ENCODE peak calls at places on chromosomes 5 and 9, in four cellular contexts. One of them, this sample, is unnamed.

GRCh38 chr9:131865446-131866195 is 125.7 kb upstream of the RAPGEF1 start:
- DNase-seq in suprapubic skin: no peak
- DNase-seq in uterus: no peak
- DNase-seq in stomach: no peak
- DNase-seq in this sample: no peak

GRCh38 chr5:157955541-157956172 is 96.7 kb upstream of the CLINT1 start:
- DNase-seq in suprapubic skin: no peak
- DNase-seq in uterus: no peak
- DNase-seq in stomach: no peak
- DNase-seq in this sample: no peak

GRCh38 chr9:86043999-86044398 is 55.4 kb downstream of the GOLM1 start:
- DNase-seq in suprapubic skin: peak; percentile 12
- DNase-seq in uterus: no peak
- DNase-seq in stomach: no peak
- DNase-seq in this sample: no peak

GRCh38 chr5:162196351-162196750 is 128.8 kb downstream of the GABRG2 start:
- DNase-seq in suprapubic skin: no peak
- DNase-seq in uterus: no peak
- DNase-seq in stomach: no peak
- DNase-seq in this sample: no peak

GRCh38 chr5:9194509-9194908 is 351.4 kb downstream of the SEMA5A start:
- DNase-seq in suprapubic skin: no peak
- DNase-seq in uterus: no peak
- DNase-seq in stomach: no peak
- DNase-seq in this sample: no peak

GRCh38 chr9:122053056-122053455 is 40.1 kb downstream of the TTLL11 start:
- DNase-seq in suprapubic skin: no peak
- DNase-seq in uterus: no peak
- DNase-seq in stomach: no peak
- DNase-seq in this sample: no peak

GRCh38 chr5:54985301-54986268 is at the start of gene ESM1:
- DNase-seq in suprapubic skin: no peak
- DNase-seq in uterus: no peak
- DNase-seq in stomach: no peak
- DNase-seq in this sample: no peak

GRCh38 chr9:88991066-88992030 is at the start of gene S1PR3:
- DNase-seq in suprapubic skin: no peak
- DNase-seq in uterus: peak; percentile 70
- DNase-seq in stomach: peak; percentile 64
- DNase-seq in this sample: peak; percentile 73

GRCh38 chr9:90999425-91000397 is 198.1 kb downstream of the SYK start:
- DNase-seq in suprapubic skin: no peak
- DNase-seq in uterus: no peak
- DNase-seq in stomach: no peak
- DNase-seq in this sample: no peak

GRCh38 chr9:128113526-128114325 is 13.8 kb downstream of the PTGES2 start:
- DNase-seq in suprapubic skin: no peak
- DNase-seq in uterus: no peak
- DNase-seq in stomach: peak; percentile 28
- DNase-seq in this sample: no peak

GRCh38 chr5:126274396-126274795 is 148.8 kb upstream of the GRAMD2B start:
- DNase-seq in suprapubic skin: no peak
- DNase-seq in uterus: no peak
- DNase-seq in stomach: no peak
- DNase-seq in this sample: no peak

GRCh38 chr5:107108111-107108510 is 562.6 kb downstream of the EFNA5 start:
- DNase-seq in suprapubic skin: no peak
- DNase-seq in uterus: no peak
- DNase-seq in stomach: no peak
- DNase-seq in this sample: no peak

GRCh38 chr9:131641618-131642495 is 96.5 kb downstream of the PRRT1B start:
- DNase-seq in suprapubic skin: no peak
- DNase-seq in uterus: peak; percentile 44
- DNase-seq in stomach: no peak
- DNase-seq in this sample: no peak

GRCh38 chr9:81874926-81875325 is 53.3 kb upstream of the SPATA31D4 start:
- DNase-seq in suprapubic skin: no peak
- DNase-seq in uterus: no peak
- DNase-seq in stomach: no peak
- DNase-seq in this sample: no peak

GRCh38 chr5:16497546-16497945 is 31.9 kb upstream of the ZNF622 start:
- DNase-seq in suprapubic skin: no peak
- DNase-seq in uterus: no peak
- DNase-seq in stomach: no peak
- DNase-seq in this sample: no peak

GRCh38 chr5:9519537-9519936 is 26.3 kb downstream of the SEMA5A start:
- DNase-seq in suprapubic skin: no peak
- DNase-seq in uterus: peak; percentile 42
- DNase-seq in stomach: no peak
- DNase-seq in this sample: no peak

GRCh38 chr9:74952281-74953151 is at the start of gene C9orf40:
- DNase-seq in suprapubic skin: peak; percentile 93
- DNase-seq in uterus: peak; percentile 86
- DNase-seq in stomach: peak; percentile 91
- DNase-seq in this sample: peak; percentile 93

GRCh38 chr5:33321026-33321425 is 119.7 kb upstream of the TARS1 start:
- DNase-seq in suprapubic skin: no peak
- DNase-seq in uterus: peak; percentile 82
- DNase-seq in stomach: no peak
- DNase-seq in this sample: no peak

GRCh38 chr5:173001229-173001841 is 17.8 kb downstream of the ATP6V0E1 start:
- DNase-seq in suprapubic skin: no peak
- DNase-seq in uterus: no peak
- DNase-seq in stomach: no peak
- DNase-seq in this sample: no peak

GRCh38 chr5:20445326-20445860 is 457.4 kb upstream of the CDH18 start:
- DNase-seq in suprapubic skin: no peak
- DNase-seq in uterus: no peak
- DNase-seq in stomach: no peak
- DNase-seq in this sample: no peak

GRCh38 chr5:58156977-58157701 is 302.7 kb downstream of the PLK2 start:
- DNase-seq in suprapubic skin: no peak
- DNase-seq in uterus: no peak
- DNase-seq in stomach: no peak
- DNase-seq in this sample: no peak

GRCh38 chr5:174306345-174307030 is 261.0 kb downstream of the NSG2 start:
- DNase-seq in suprapubic skin: no peak
- DNase-seq in uterus: no peak
- DNase-seq in stomach: no peak
- DNase-seq in this sample: peak; percentile 51

GRCh38 chr5:127206320-127207113 is 84.1 kb upstream of the MEGF10 start:
- DNase-seq in suprapubic skin: no peak
- DNase-seq in uterus: no peak
- DNase-seq in stomach: no peak
- DNase-seq in this sample: no peak

GRCh38 chr5:167208911-167209310 is 1082.5 kb upstream of the WWC1 start:
- DNase-seq in suprapubic skin: no peak
- DNase-seq in uterus: no peak
- DNase-seq in stomach: no peak
- DNase-seq in this sample: no peak

DNA sequence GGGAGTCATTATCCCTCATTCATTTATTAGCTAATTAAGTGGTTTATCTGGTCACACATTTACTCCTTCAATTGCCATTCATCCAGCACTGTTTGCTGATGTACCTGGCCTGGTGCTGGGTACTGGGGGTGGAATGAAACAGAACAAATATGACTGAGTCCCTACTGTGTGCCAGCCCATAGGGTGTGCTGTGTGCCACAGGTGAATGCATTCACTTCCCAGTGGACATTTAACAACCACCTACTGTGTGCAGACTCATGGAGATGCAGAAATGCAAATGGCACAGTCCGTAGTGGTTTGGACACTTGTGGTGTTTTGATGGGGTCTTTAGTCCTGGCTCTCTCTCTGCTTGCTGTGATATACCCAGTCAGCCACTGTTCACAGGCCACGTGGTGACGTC is 10.5 kb downstream of the NEK6 start:
- DNase-seq in suprapubic skin: no peak
- DNase-seq in uterus: no peak
- DNase-seq in stomach: no peak
- DNase-seq in this sample: no peak
- TF ChIP-seq CTCF in suprapubic skin: no peak
- TF ChIP-seq CTCF in uterus: no peak
- TF ChIP-seq CTCF in stomach: no peak
- TF ChIP-seq CTCF in this sample: no peak

GRCh38 chr5:141039517-141039916 is 11.7 kb upstream of the PCDHB1 start:
- DNase-seq in suprapubic skin: no peak
- DNase-seq in uterus: no peak
- DNase-seq in stomach: no peak
- DNase-seq in this sample: no peak

GRCh38 chr5:141041427-141041785 is 9.8 kb upstream of the PCDHB1 start:
- DNase-seq in suprapubic skin: no peak
- DNase-seq in uterus: no peak
- DNase-seq in stomach: no peak
- DNase-seq in this sample: no peak

GRCh38 chr5:141040763-141041426 is 10.3 kb upstream of the PCDHB1 start:
- DNase-seq in suprapubic skin: peak; percentile 94
- DNase-seq in uterus: peak; percentile 95
- DNase-seq in stomach: peak; percentile 86
- DNase-seq in this sample: peak; percentile 98

GRCh38 chr5:141039061-141039460 is 12.1 kb upstream of the PCDHB1 start:
- DNase-seq in suprapubic skin: no peak
- DNase-seq in uterus: no peak
- DNase-seq in stomach: no peak
- DNase-seq in this sample: no peak

GRCh38 chr5:141040093-141040762 is 10.9 kb upstream of the PCDHB1 start:
- DNase-seq in suprapubic skin: no peak
- DNase-seq in uterus: peak; percentile 20
- DNase-seq in stomach: no peak
- DNase-seq in this sample: peak; percentile 76
- TF ChIP-seq CTCF in suprapubic skin: peak; percentile 23
- TF ChIP-seq CTCF in uterus: peak; percentile 35
- TF ChIP-seq CTCF in stomach: no peak
- TF ChIP-seq CTCF in this sample: peak; percentile 94

DNA sequence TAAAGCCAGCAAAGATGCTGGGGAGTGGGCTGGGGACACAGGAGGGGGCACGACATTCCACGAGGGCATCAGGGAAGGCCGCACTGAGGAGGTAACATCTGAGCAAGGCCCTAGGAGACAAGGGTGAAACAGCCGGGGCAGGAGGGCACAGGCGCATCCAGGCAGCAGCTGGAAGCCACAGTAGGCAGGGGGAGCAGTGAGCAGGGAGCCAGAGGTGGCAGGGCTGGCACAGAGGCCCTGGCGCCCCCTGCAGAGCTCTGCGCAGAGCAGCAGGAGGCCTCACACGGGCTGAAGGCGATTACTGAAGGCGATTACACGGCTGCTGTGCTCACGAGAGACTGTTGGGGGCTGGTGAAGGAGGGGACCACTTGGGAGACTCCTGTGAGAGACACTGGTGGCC is 15.4 kb downstream of the LMAN2 start:
- DNase-seq in suprapubic skin: no peak
- DNase-seq in uterus: no peak
- DNase-seq in stomach: no peak
- DNase-seq in this sample: no peak
- TF ChIP-seq CTCF in suprapubic skin: no peak
- TF ChIP-seq CTCF in uterus: no peak
- TF ChIP-seq CTCF in stomach: no peak
- TF ChIP-seq CTCF in this sample: peak; percentile 41

DNA sequence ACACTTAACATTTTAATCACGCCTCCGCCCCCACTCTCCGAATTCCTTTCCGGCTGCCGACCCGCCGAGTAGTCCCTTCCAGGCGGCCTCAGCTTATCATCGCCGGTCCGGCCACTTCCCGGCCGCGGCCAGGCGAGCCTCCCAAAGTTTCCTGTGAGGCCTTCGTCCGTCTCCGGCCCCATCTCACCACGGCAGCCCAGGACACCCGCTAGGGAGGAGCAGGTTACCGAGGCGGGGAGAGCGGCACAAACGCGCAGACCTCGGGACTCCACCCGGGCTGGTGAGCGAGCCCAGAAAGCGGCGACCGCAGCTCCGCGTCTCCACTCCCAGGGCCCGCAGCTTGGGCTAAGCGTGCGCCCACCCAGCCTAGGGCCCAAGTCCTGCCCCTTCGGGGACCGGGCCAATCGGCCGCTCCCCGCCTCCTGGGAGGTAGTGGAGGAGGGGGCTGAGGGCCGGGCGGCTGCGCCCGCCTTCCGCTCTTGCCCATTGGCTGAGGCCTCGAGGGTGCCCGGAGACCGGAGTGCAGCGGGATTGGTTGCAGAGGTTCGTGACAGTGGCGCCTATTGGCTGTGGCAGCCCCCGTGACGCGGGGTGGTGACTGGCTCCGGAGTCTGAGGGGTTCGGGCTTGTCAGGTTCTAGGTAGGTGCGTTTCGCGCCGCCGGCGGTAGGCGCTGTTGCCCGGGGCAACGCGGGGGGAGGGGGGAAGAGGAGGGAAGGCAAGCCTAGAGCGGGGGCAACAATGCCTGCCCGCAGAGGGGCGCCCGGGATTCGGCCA is 845 bp downstream of the FER start:
- DNase-seq in suprapubic skin: peak; percentile 99
- DNase-seq in uterus: peak; percentile 99
- DNase-seq in stomach: peak; percentile 99
- DNase-seq in this sample: peak; percentile 99
- TF ChIP-seq CTCF in suprapubic skin: no peak
- TF ChIP-seq CTCF in uterus: peak; percentile 10
- TF ChIP-seq CTCF in stomach: no peak
- TF ChIP-seq CTCF in this sample: peak; percentile 43

DNA sequence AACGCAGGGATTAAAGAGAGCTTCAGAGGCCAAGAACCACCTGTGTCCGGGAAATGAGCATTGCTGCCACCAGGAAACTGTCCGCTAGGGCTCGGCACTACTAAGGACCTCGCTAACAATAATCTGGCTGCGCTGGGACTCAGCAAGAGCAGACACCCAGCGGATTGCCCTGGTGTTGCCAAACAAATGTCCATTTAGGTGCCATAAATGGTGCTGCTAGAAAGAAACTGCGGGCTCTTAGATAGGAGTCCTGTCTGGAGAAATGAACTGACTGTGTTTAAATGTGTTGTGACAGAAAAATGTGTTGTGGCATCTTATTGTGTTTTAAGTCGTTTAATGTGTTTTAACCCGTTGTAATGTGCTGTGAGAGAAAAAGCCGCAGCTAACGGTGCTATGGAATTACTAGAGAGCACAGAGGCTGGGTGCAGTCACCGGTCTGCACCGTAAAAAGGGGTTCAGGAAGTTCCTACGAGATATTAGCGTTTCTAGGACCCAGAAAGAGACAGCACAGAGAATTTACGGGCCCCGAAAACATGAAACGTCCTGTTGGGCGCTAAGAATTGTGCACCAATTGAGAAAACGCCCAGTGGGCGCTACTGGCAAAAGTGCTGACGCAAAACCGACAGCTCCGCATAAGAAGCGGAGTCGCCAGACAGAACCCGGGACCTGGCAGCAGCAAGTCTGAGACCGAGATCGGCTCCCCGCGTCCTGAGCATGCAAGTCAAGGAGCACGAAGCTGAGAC is 90.6 kb downstream of the ANXA2R start:
- DNase-seq in suprapubic skin: no peak
- DNase-seq in uterus: peak; percentile 59
- DNase-seq in stomach: peak; percentile 58
- DNase-seq in this sample: no peak
- TF ChIP-seq CTCF in suprapubic skin: peak; percentile 34
- TF ChIP-seq CTCF in uterus: no peak
- TF ChIP-seq CTCF in stomach: peak; percentile 7
- TF ChIP-seq CTCF in this sample: no peak